ENCODE peak calls at places on chromosomes 2 and 18, in seven cellular contexts. L is GM04504; O is NCI-H2081; G is activated T-helper 2 cell treated with anti-CD3 and anti-CD28 coated beads, Interferon-gamma antibody, Interleukin-2, Interleukin-4, amounts not matched to agents 10 μg/mL and 5 μg/mL and 100 μg/mL, durations not matched to agents 14 hours and 24 hours and 36 hours; C is activated CD4-positive, alpha-beta T cell treated with anti-CD3 and anti-CD28 coated beads, Interleukin-2, amount 50 U/mL, for 1 hour; N is caudate nucleus; H is M059J. Y is an unnamed sample.

GRCh38 chr2:194706179-194706578 is 950.8 kb upstream of the SLC39A10 start:
- DNase-seq in O (no peak), N (no peak), H (peak; percentile 2), L (no peak), C (no peak), G (no peak), Y (no peak)

GRCh38 chr18:46071894-46072867 is at the start of gene PSTPIP2:
- DNase-seq in H (peak; percentile 53), G (peak; percentile 55), O (no peak), N (no peak), C (peak; percentile 70), L (no peak), Y (peak; percentile 22)

GRCh38 chr18:76426738-76427305 is 68.2 kb downstream of the ZNF516 start:
- DNase-seq in O (no peak), H (no peak), C (no peak), L (no peak), G (no peak), N (no peak), Y (peak; percentile 13)

GRCh38 chr2:151329998-151330397 is 27.4 kb upstream of the TNFAIP6 start:
- DNase-seq in H (no peak), O (no peak), C (no peak), N (no peak), L (no peak), G (no peak), Y (no peak)

GRCh38 chr2:29033172-29033571 is 41.2 kb downstream of the PCARE start:
- DNase-seq in C (no peak), N (no peak), H (peak; percentile 65), G (no peak), L (peak; percentile 10), O (no peak), Y (no peak)

GRCh38 chr2:12856934-12857660 is 140.4 kb downstream of the TRIB2 start:
- DNase-seq in O (no peak), C (peak; percentile 16), N (no peak), H (peak; percentile 91), G (peak; percentile 28), L (peak; percentile 44), Y (no peak)

GRCh38 chr2:177265386-177265690 is 811 bp upstream of the NFE2L2 start:
- DNase-seq in O (peak; percentile 42), H (no peak), G (no peak), L (no peak), C (no peak), N (no peak), Y (no peak)

GRCh38 chr2:212904646-212905045 is 246.8 kb downstream of the IKZF2 start:
- DNase-seq in C (no peak), L (no peak), G (no peak), H (no peak), N (no peak), O (no peak), Y (no peak)

GRCh38 chr2:106816974-106817373 is 69.0 kb downstream of the ST6GAL2 start:
- DNase-seq in O (no peak), N (no peak), H (no peak), C (no peak), L (no peak), G (no peak), Y (no peak)

GRCh38 chr2:165083326-165083725 is 120.5 kb downstream of the SCN3A start:
- DNase-seq in C (no peak), O (no peak), H (no peak), L (no peak), G (no peak), N (no peak), Y (no peak)

GRCh38 chr2:187500585-187501359 is 52.7 kb upstream of the CALCRL start:
- DNase-seq in G (no peak), H (peak; percentile 79), L (no peak), O (no peak), C (no peak), N (no peak), Y (peak; percentile 23)

GRCh38 chr2:143939976-143940375 is 579.9 kb downstream of the ZEB2 start:
- DNase-seq in N (no peak), G (no peak), H (peak; percentile 2), L (no peak), C (no peak), O (no peak), Y (no peak)

GRCh38 chr2:19797871-19798270 is 103.9 kb downstream of the TTC32 start:
- DNase-seq in C (no peak), G (no peak), N (no peak), O (no peak), H (no peak), L (no peak), Y (no peak)

GRCh38 chr18:23336072-23336471 is 117.0 kb upstream of the RIOK3 start:
- DNase-seq in C (no peak), G (no peak), L (no peak), N (no peak), H (no peak), O (no peak), Y (no peak)

GRCh38 chr2:36918307-36918706 is 48.0 kb downstream of the STRN start:
- DNase-seq in O (no peak), L (no peak), C (no peak), H (no peak), N (no peak), G (no peak), Y (no peak)

GRCh38 chr2:231425811-231426703 is 30.5 kb downstream of the B3GNT7 start:
- DNase-seq in C (no peak), N (no peak), H (peak; percentile 64), L (no peak), G (no peak), O (no peak), Y (no peak)

GRCh38 chr18:32714571-32715148 is 58.2 kb downstream of the KLHL14 start:
- DNase-seq in G (no peak), O (peak; percentile 62), N (no peak), H (peak; percentile 26), C (no peak), L (no peak), Y (peak; percentile 28)

GRCh38 chr2:197786010-197786877 is 1.1 kb upstream of the BOLL start:
- DNase-seq in L (no peak), O (no peak), H (no peak), G (peak; percentile 56), C (peak; percentile 47), N (no peak), Y (no peak)

GRCh38 chr18:46646468-46646867 is 10.6 kb downstream of the LOXHD1 start:
- DNase-seq in H (no peak), L (no peak), N (no peak), G (no peak), C (no peak), O (no peak), Y (no peak)

GRCh38 chr2:144152817-144153271 is 367.1 kb downstream of the ZEB2 start:
- DNase-seq in O (no peak), L (peak; percentile 13), N (no peak), G (no peak), H (peak; percentile 62), C (no peak), Y (no peak)

GRCh38 chr18:23503967-23504352 is 649 bp downstream of the RMC1 start:
- DNase-seq in G (no peak), N (no peak), O (no peak), C (no peak), L (no peak), H (no peak), Y (no peak)

GRCh38 chr2:27067385-27067784 is 4.1 kb downstream of the OST4 start:
- DNase-seq in N (no peak), L (no peak), H (no peak), G (no peak), C (no peak), O (no peak), Y (no peak)

GRCh38 chr2:39902103-39902502 is 123.0 kb upstream of the THUMPD2 start:
- DNase-seq in O (no peak), H (peak; percentile 60), N (no peak), C (no peak), G (no peak), L (peak; percentile 36), Y (no peak)

GRCh38 chr2:183078163-183078466 is 432 bp upstream of the DUSP19 start:
- DNase-seq in H (no peak), G (peak; percentile 13), L (no peak), N (no peak), O (peak; percentile 65), C (peak; percentile 3), Y (no peak)

GRCh38 chr2:95158891-95159619 is 593 bp downstream of the ZNF514 start:
- DNase-seq in O (peak; percentile 31), N (no peak), G (no peak), C (no peak), H (peak; percentile 42), L (peak; percentile 16), Y (no peak)

GRCh38 chr2:216690451-216691209 is 4.7 kb downstream of the IGFBP5 start:
- DNase-seq in L (peak; percentile 32), N (no peak), G (no peak), O (no peak), C (no peak), H (no peak), Y (no peak)

GRCh38 chr2:15943914-15944313 is 3.6 kb downstream of the MYCN start:
- DNase-seq in N (no peak), G (no peak), O (no peak), C (no peak), H (no peak), L (no peak), Y (no peak)

GRCh38 chr18:10508546-10508945 is 17.3 kb upstream of the NAPG start:
- DNase-seq in H (no peak), C (no peak), G (no peak), L (no peak), O (no peak), N (no peak), Y (no peak)

GRCh38 chr18:77164026-77164425 is 31.4 kb upstream of the MBP start:
- DNase-seq in C (no peak), G (no peak), H (no peak), N (no peak), O (no peak), L (no peak), Y (no peak)

GRCh38 chr18:1018211-1018651 is 113.6 kb downstream of the ADCYAP1 start:
- DNase-seq in O (peak; percentile 33), N (no peak), C (no peak), H (peak; percentile 19), G (no peak), L (peak; percentile 59), Y (no peak)

GRCh38 chr2:44389895-44390294 is 28.1 kb downstream of the CAMKMT start:
- DNase-seq in N (no peak), G (no peak), C (no peak), O (no peak), H (no peak), L (no peak), Y (no peak)

GRCh38 chr2:120204022-120204405 is 19.2 kb downstream of the TMEM185B start:
- DNase-seq in G (no peak), O (no peak), N (no peak), L (no peak), H (peak; percentile 22), C (no peak), Y (no peak)

GRCh38 chr2:118521960-118522359 is 325.5 kb downstream of the EN1 start:
- DNase-seq in L (no peak), C (no peak), G (no peak), N (no peak), O (no peak), H (no peak), Y (no peak)

GRCh38 chr18:44679912-44680270 is 797 bp upstream of the SETBP1 start:
- DNase-seq in H (peak; percentile 65), C (peak; percentile 1), G (peak; percentile 22), L (no peak), N (peak; percentile 33), O (peak; percentile 49), Y (no peak)

GRCh38 chr18:75376004-75376403 is 51.5 kb downstream of the SMIM21 start:
- DNase-seq in H (peak; percentile 9), G (no peak), C (no peak), N (no peak), O (no peak), L (no peak), Y (no peak)

GRCh38 chr2:68741805-68742306 is 7.2 kb downstream of the ARHGAP25 start:
- DNase-seq in H (no peak), L (no peak), N (no peak), C (no peak), G (peak; percentile 4), O (no peak), Y (no peak)

GRCh38 chr18:27954226-27954625 is 222.7 kb downstream of the CDH2 start:
- DNase-seq in O (no peak), C (no peak), L (no peak), H (peak; percentile 24), N (no peak), G (no peak), Y (no peak)

Y was measured in HCT116.